ENCODE peak calls at places on chromosomes 2 and 18, in six cellular contexts. C is HepG2, K is K562, I is GM23338, D is SK-N-SH, V is GM12878. U is an unnamed sample.

GRCh38 chr18:61587865-61588264 is 254.6 kb downstream of the CDH20 start:
- DNase-seq in C (no peak), K (no peak), I (no peak), D (no peak), V (no peak), U (no peak)

GRCh38 chr2:175030380-175031271 is 25.4 kb upstream of the CHN1 start:
- DNase-seq in C (peak; percentile 77), K (peak; percentile 36), I (peak; percentile 82), D (peak; percentile 33), V (no peak), U (peak; percentile 16)

GRCh38 chr2:191481305-191482075 is 196.4 kb upstream of the NABP1 start:
- DNase-seq in C (no peak), K (no peak), I (no peak), D (no peak), V (no peak), U (no peak)

GRCh38 chr2:172231508-172231907 is 128.8 kb upstream of the DLX2 start:
- DNase-seq in C (no peak), K (no peak), I (no peak), D (no peak), V (no peak), U (no peak)

GRCh38 chr2:42342061-42342794 is 18.8 kb downstream of the COX7A2L start:
- DNase-seq in C (peak; percentile 82), K (no peak), I (peak; percentile 44), D (peak; percentile 58), V (no peak), U (peak; percentile 10)

GRCh38 chr2:19035238-19035637 is 323.2 kb downstream of the OSR1 start:
- DNase-seq in C (no peak), K (no peak), I (no peak), D (no peak), V (no peak), U (no peak)

GRCh38 chr2:70705160-70705850 is 62.7 kb downstream of the ADD2 start:
- DNase-seq in C (no peak), K (no peak), I (no peak), D (no peak), V (no peak), U (no peak)

GRCh38 chr2:143974262-143974661 is 545.7 kb downstream of the ZEB2 start:
- DNase-seq in C (no peak), K (no peak), I (no peak), D (no peak), V (no peak), U (no peak)

GRCh38 chr2:239192456-239192855 is 208.4 kb downstream of the HDAC4 start:
- DNase-seq in C (no peak), K (no peak), I (no peak), D (no peak), V (no peak), U (no peak)

GRCh38 chr2:20065885-20066602 is 14.6 kb upstream of the LAPTM4A start:
- DNase-seq in C (peak; percentile 95), K (no peak), I (no peak), D (peak; percentile 67), V (no peak), U (no peak)

GRCh38 chr2:167144179-167144898 is 256.1 kb downstream of the XIRP2 start:
- DNase-seq in C (no peak), K (no peak), I (no peak), D (no peak), V (no peak), U (no peak)

GRCh38 chr2:11679491-11680130 is 9.6 kb upstream of the NTSR2 start:
- DNase-seq in C (no peak), K (no peak), I (no peak), D (no peak), V (no peak), U (no peak)

GRCh38 chr2:204948364-204948763 is 403.1 kb downstream of the PARD3B start:
- DNase-seq in C (no peak), K (no peak), I (no peak), D (no peak), V (no peak), U (no peak)

GRCh38 chr18:48850891-48851302 is 99.9 kb downstream of the SMAD7 start:
- DNase-seq in C (no peak), K (peak; percentile 20), I (no peak), D (no peak), V (no peak), U (no peak)

GRCh38 chr2:240395896-240396622 is 39.4 kb upstream of the GPC1 start:
- DNase-seq in C (no peak), K (no peak), I (no peak), D (no peak), V (no peak), U (no peak)

GRCh38 chr2:28335666-28336065 is 57.0 kb upstream of the FOSL2 start:
- DNase-seq in C (no peak), K (no peak), I (no peak), D (no peak), V (no peak), U (no peak)

GRCh38 chr18:62277045-62277444 is 48.1 kb upstream of the TNFRSF11A start:
- DNase-seq in C (no peak), K (no peak), I (no peak), D (no peak), V (no peak), U (no peak)

GRCh38 chr18:5744659-5745058 is 150.7 kb downstream of the TMEM200C start:
- DNase-seq in C (no peak), K (no peak), I (no peak), D (no peak), V (no peak), U (no peak)

GRCh38 chr2:226080323-226080722 is 680.8 kb downstream of the NYAP2 start:
- DNase-seq in C (no peak), K (no peak), I (no peak), D (no peak), V (no peak), U (no peak)

GRCh38 chr18:26549486-26550435 is 1.4 kb upstream of the KCTD1 start:
- DNase-seq in C (peak; percentile 12), K (no peak), I (peak; percentile 71), D (peak; percentile 82), V (no peak), U (peak; percentile 53)

GRCh38 chr18:35577045-35577848 is 4.3 kb upstream of the GALNT1 start:
- DNase-seq in C (no peak), K (no peak), I (no peak), D (no peak), V (peak; percentile 91), U (no peak)

GRCh38 chr2:234705108-234705507 is 208.2 kb upstream of the ARL4C start:
- DNase-seq in C (no peak), K (no peak), I (no peak), D (no peak), V (no peak), U (peak; percentile 10)

GRCh38 chr2:191758420-191759199 is 80.7 kb downstream of the NABP1 start:
- DNase-seq in C (peak; percentile 71), K (peak; percentile 78), I (peak; percentile 82), D (peak; percentile 65), V (peak; percentile 55), U (peak; percentile 76)

GRCh38 chr2:136929531-136929930 is 164.2 kb downstream of the THSD7B start:
- DNase-seq in C (no peak), K (no peak), I (no peak), D (no peak), V (no peak), U (no peak)

GRCh38 chr2:240620149-240620731 is 5.0 kb upstream of the GPR35 start:
- DNase-seq in C (no peak), K (no peak), I (no peak), D (no peak), V (no peak), U (no peak)

GRCh38 chr2:43019025-43019367 is 207.4 kb downstream of the ZFP36L2 start:
- DNase-seq in C (no peak), K (no peak), I (no peak), D (no peak), V (no peak), U (no peak)

GRCh38 chr18:11506871-11507270 is 102.5 kb upstream of the SLC35G4 start:
- DNase-seq in C (no peak), K (no peak), I (no peak), D (no peak), V (no peak), U (no peak)

GRCh38 chr18:75377975-75378673 is 49.4 kb downstream of the SMIM21 start:
- DNase-seq in C (no peak), K (no peak), I (no peak), D (no peak), V (no peak), U (no peak)

DNA sequence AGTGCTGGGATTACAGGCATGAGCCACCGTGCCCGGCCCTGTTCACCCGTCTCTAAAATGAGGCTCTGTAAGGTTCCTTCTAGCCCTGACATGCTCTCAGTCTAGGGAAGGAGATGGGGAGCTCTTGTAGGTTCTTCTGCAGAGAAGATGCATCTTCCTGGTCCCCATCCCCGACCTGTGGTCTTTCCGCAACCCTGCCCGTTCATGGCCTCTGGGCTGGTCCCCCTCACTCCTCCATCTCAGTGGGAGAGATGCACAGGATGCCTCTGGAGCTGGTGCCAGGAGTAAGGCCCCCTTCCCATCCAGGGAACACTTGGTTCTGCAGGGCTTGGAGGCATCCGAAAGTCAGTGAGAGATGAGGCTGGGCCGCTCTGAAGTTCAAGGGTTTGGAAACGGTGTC is 212.7 kb downstream of the KLHL29 start:
- DNase-seq in C (no peak), K (no peak), I (no peak), D (no peak), V (no peak), U (no peak)
- TF ChIP-seq REST in C (no peak), K (no peak), I (no peak), D (no peak), V (no peak), U (no peak)

DNA sequence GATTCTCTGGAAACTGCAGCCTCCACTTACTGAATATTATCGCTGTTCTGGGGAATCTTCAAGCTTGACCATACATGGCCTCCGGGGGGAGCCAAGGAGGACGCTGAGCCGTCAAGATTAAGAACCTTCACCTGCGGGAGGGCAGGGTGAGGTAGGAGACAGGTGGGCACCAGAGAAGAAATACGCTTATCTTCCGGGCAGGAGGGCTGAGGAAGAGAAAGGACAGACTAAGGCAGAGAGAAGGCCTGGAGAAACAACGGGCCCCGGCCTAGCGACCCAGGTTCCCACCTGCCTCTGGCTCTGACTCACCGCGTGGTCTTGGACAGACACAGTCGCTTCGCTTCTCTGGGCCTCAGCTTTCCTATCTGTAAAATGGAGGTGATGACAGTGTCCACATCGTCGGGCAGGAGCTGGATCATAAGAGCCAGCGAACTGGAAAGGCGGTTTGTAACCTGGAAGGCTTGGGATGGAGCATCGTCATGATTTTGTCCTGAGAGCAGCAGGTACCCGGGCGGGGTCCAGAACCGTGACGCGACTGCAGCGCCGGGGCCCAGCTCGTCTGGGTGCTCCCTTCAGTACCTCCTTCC is 659 bp downstream of the ZNF142 start:
- DNase-seq in C (peak; percentile 57), K (peak; percentile 66), I (peak; percentile 90), D (peak; percentile 63), V (no peak), U (peak; percentile 66)
- H3K79me2 ChIP-seq in C (peaks cover 20% of the 10 kb centered on the region), K (peaks cover 32% of the 10 kb centered on the region), I (peaks cover 16% of the 10 kb centered on the region), D (peaks cover 33% of the 10 kb centered on the region), V (peaks cover 32% of the 10 kb centered on the region), U (peaks cover 62% of the 10 kb centered on the region)

GRCh38 chr2:219249203-219249980 is 3.7 kb upstream of the TUBA4B start:
- DNase-seq in C (peak; percentile 96), K (no peak), I (peak; percentile 14), D (no peak), V (peak; percentile 64), U (no peak)
- TF ChIP-seq REST in C (peak; percentile 24), K (no peak), I (no peak), D (no peak), V (no peak), U (no peak)

DNA sequence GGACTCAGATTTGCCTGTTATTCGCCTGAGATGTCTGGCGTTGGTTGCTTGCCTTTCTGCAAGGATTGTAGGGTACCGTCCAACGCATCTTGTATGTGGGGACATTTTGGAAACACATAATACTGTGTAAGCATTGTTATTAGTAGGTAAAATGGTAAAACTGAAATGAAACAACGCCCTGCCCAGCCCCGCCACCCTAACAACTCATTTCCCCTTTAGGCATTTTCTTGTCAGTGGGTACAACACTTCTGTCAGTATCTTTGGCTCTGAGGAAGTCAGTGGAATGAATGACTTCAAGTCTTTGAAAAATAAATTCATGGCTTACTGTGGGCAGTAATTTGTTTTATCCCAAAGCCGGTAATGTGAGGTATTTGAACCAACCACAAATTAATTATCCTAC is 85.9 kb downstream of the FMNL2 start:
- DNase-seq in C (no peak), K (no peak), I (no peak), D (no peak), V (no peak), U (no peak)
- H3K79me2 ChIP-seq in C (peaks cover 89% of the 10 kb centered on the region), K (no peaks in the 10 kb centered on the region), I (peaks cover 90% of the 10 kb centered on the region), D (peaks cover 42% of the 10 kb centered on the region), V (no peaks in the 10 kb centered on the region), U (peaks cover 21% of the 10 kb centered on the region)